ENCODE peak calls at places on chromosome 9, in ten cellular contexts. One of them, this sample, is unnamed.

GRCh38 chr9:36250079-36250478 is 8.2 kb downstream of the GNE start:
- DNase-seq in iPS DF 6.9: no peak
- DNase-seq in mammary epithelial cell: peak; percentile 57
- DNase-seq in thyroid gland: no peak
- DNase-seq in uterus: no peak
- DNase-seq in lower lobe of right lung: no peak
- DNase-seq in tibial nerve: no peak
- DNase-seq in WERI-Rb-1: no peak
- DNase-seq in HCT116: no peak
- DNase-seq in tibial artery: no peak
- DNase-seq in this sample: no peak

GRCh38 chr9:120482424-120483186 is 97.4 kb downstream of the CDK5RAP2 start:
- DNase-seq in mammary epithelial cell: no peak
- DNase-seq in tibial nerve: no peak
- DNase-seq in lower lobe of right lung: no peak
- DNase-seq in WERI-Rb-1: no peak
- DNase-seq in HCT116: no peak
- DNase-seq in uterus: no peak
- DNase-seq in iPS DF 6.9: no peak
- DNase-seq in tibial artery: no peak
- DNase-seq in thyroid gland: no peak
- DNase-seq in this sample: peak; percentile 19

GRCh38 chr9:99779277-99779676 is 42.4 kb upstream of the NR4A3 start:
- DNase-seq in iPS DF 6.9: no peak
- DNase-seq in HCT116: no peak
- DNase-seq in thyroid gland: no peak
- DNase-seq in tibial nerve: no peak
- DNase-seq in mammary epithelial cell: no peak
- DNase-seq in WERI-Rb-1: no peak
- DNase-seq in tibial artery: no peak
- DNase-seq in lower lobe of right lung: no peak
- DNase-seq in uterus: no peak
- DNase-seq in this sample: no peak

GRCh38 chr9:89364664-89365531 is 46.6 kb downstream of the SECISBP2 start:
- DNase-seq in thyroid gland: no peak
- DNase-seq in HCT116: no peak
- DNase-seq in tibial nerve: no peak
- DNase-seq in tibial artery: peak; percentile 53
- DNase-seq in lower lobe of right lung: no peak
- DNase-seq in WERI-Rb-1: peak; percentile 72
- DNase-seq in iPS DF 6.9: no peak
- DNase-seq in uterus: peak; percentile 11
- DNase-seq in mammary epithelial cell: peak; percentile 46
- DNase-seq in this sample: no peak

GRCh38 chr9:70921126-70921525 is 200.3 kb downstream of the TRPM3 start:
- DNase-seq in HCT116: no peak
- DNase-seq in uterus: no peak
- DNase-seq in WERI-Rb-1: no peak
- DNase-seq in mammary epithelial cell: peak; percentile 28
- DNase-seq in tibial nerve: no peak
- DNase-seq in lower lobe of right lung: no peak
- DNase-seq in thyroid gland: no peak
- DNase-seq in tibial artery: no peak
- DNase-seq in iPS DF 6.9: no peak
- DNase-seq in this sample: no peak

GRCh38 chr9:77945798-77946197 is 85.8 kb downstream of the GNAQ start:
- DNase-seq in iPS DF 6.9: no peak
- DNase-seq in thyroid gland: no peak
- DNase-seq in mammary epithelial cell: no peak
- DNase-seq in tibial artery: no peak
- DNase-seq in WERI-Rb-1: no peak
- DNase-seq in uterus: no peak
- DNase-seq in HCT116: no peak
- DNase-seq in lower lobe of right lung: no peak
- DNase-seq in tibial nerve: no peak
- DNase-seq in this sample: no peak

GRCh38 chr9:108474356-108474755 is 381.4 kb downstream of the ACTL7B start:
- DNase-seq in uterus: no peak
- DNase-seq in HCT116: no peak
- DNase-seq in WERI-Rb-1: no peak
- DNase-seq in tibial artery: no peak
- DNase-seq in thyroid gland: no peak
- DNase-seq in mammary epithelial cell: no peak
- DNase-seq in lower lobe of right lung: no peak
- DNase-seq in tibial nerve: no peak
- DNase-seq in iPS DF 6.9: no peak
- DNase-seq in this sample: no peak

GRCh38 chr9:130192600-130192999 is 20.4 kb downstream of the NCS1 start:
- DNase-seq in WERI-Rb-1: no peak
- DNase-seq in HCT116: no peak
- DNase-seq in tibial nerve: no peak
- DNase-seq in thyroid gland: no peak
- DNase-seq in tibial artery: no peak
- DNase-seq in uterus: no peak
- DNase-seq in lower lobe of right lung: no peak
- DNase-seq in mammary epithelial cell: no peak
- DNase-seq in iPS DF 6.9: no peak
- DNase-seq in this sample: no peak

GRCh38 chr9:70552561-70552960 is 138.1 kb upstream of the KLF9 start:
- DNase-seq in iPS DF 6.9: no peak
- DNase-seq in thyroid gland: no peak
- DNase-seq in WERI-Rb-1: no peak
- DNase-seq in uterus: no peak
- DNase-seq in tibial artery: no peak
- DNase-seq in tibial nerve: no peak
- DNase-seq in lower lobe of right lung: no peak
- DNase-seq in mammary epithelial cell: no peak
- DNase-seq in HCT116: no peak
- DNase-seq in this sample: no peak

GRCh38 chr9:12973702-12974101 is 198.9 kb downstream of the LURAP1L start:
- DNase-seq in uterus: no peak
- DNase-seq in WERI-Rb-1: no peak
- DNase-seq in lower lobe of right lung: no peak
- DNase-seq in mammary epithelial cell: peak; percentile 37
- DNase-seq in HCT116: no peak
- DNase-seq in thyroid gland: no peak
- DNase-seq in tibial artery: no peak
- DNase-seq in iPS DF 6.9: no peak
- DNase-seq in tibial nerve: no peak
- DNase-seq in this sample: peak; percentile 49

DNA sequence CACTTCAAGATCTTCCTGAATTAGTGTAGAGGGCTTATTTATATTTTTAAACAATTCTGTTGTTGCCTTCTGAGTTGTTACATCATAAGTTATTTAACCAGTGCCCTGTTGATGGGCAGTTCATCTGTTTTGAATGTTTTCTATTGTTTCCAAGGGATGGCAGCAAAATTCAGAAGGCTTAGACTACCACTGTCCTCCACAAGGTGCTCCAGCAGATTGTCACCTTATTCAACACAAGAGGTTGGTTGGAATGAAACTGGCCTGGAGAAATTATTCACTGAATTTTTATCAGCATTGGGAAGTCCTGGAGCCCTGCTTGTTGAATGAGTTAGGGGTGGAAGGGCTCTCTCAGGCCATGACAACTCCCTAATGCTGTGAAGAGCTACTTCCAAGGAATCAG is 1.3 kb upstream of the KLHL9 start:
- DNase-seq in iPS DF 6.9: no peak
- DNase-seq in thyroid gland: no peak
- DNase-seq in tibial artery: no peak
- DNase-seq in uterus: no peak
- DNase-seq in WERI-Rb-1: no peak
- DNase-seq in tibial nerve: no peak
- DNase-seq in HCT116: no peak
- DNase-seq in mammary epithelial cell: no peak
- DNase-seq in lower lobe of right lung: no peak
- DNase-seq in this sample: no peak
- H3K27me3 ChIP-seq in iPS DF 6.9: no peaks in the 10 kb centered on the region
- H3K27me3 ChIP-seq in thyroid gland: no peaks in the 10 kb centered on the region
- H3K27me3 ChIP-seq in tibial artery: no peaks in the 10 kb centered on the region
- H3K27me3 ChIP-seq in uterus: no peaks in the 10 kb centered on the region
- H3K27me3 ChIP-seq in WERI-Rb-1: no peaks in the 10 kb centered on the region
- H3K27me3 ChIP-seq in tibial nerve: no peaks in the 10 kb centered on the region
- H3K27me3 ChIP-seq in HCT116: no peaks in the 10 kb centered on the region
- H3K27me3 ChIP-seq in mammary epithelial cell: no peaks in the 10 kb centered on the region
- H3K27me3 ChIP-seq in lower lobe of right lung: no peaks in the 10 kb centered on the region
- H3K27me3 ChIP-seq in this sample: no peaks in the 10 kb centered on the region

DNA sequence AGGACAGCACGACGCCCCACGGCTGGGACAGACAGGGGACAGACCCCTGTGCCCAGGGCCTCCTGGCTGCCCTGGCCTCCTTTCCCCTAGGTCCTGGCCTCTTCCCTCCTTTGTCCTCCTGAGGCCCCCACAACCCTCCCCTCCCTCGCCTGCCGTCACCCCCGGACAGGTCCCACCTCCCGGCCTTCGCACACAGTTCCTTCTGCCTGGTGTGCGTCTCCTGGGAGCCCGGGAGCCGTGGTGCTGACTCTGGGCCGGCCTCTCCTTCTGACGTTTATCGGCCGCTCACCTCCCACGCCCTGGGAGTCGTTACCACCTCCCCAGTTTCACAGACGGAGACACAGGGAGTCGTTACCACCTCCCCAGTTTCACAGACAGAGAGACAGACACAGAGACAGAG is 25.1 kb upstream of the NOTCH1 start:
- DNase-seq in thyroid gland: no peak
- DNase-seq in tibial nerve: no peak
- DNase-seq in lower lobe of right lung: no peak
- DNase-seq in uterus: no peak
- DNase-seq in HCT116: no peak
- DNase-seq in tibial artery: no peak
- DNase-seq in iPS DF 6.9: no peak
- DNase-seq in mammary epithelial cell: no peak
- DNase-seq in WERI-Rb-1: no peak
- DNase-seq in this sample: no peak
- H3K9me3 ChIP-seq in thyroid gland: no peaks in the 10 kb centered on the region
- H3K9me3 ChIP-seq in tibial nerve: no peaks in the 10 kb centered on the region
- H3K9me3 ChIP-seq in lower lobe of right lung: no peaks in the 10 kb centered on the region
- H3K9me3 ChIP-seq in uterus: no peaks in the 10 kb centered on the region
- H3K9me3 ChIP-seq in HCT116: no peaks in the 10 kb centered on the region
- H3K9me3 ChIP-seq in tibial artery: no peaks in the 10 kb centered on the region
- H3K9me3 ChIP-seq in iPS DF 6.9: no peaks in the 10 kb centered on the region
- H3K9me3 ChIP-seq in mammary epithelial cell: no peaks in the 10 kb centered on the region
- H3K9me3 ChIP-seq in WERI-Rb-1: no peaks in the 10 kb centered on the region
- H3K9me3 ChIP-seq in this sample: no peaks in the 10 kb centered on the region

GRCh38 chr9:92890761-92891160 is 12.9 kb upstream of the ZNF484 start:
- DNase-seq in lower lobe of right lung: no peak
- DNase-seq in thyroid gland: no peak
- DNase-seq in mammary epithelial cell: no peak
- DNase-seq in iPS DF 6.9: no peak
- DNase-seq in uterus: no peak
- DNase-seq in HCT116: no peak
- DNase-seq in tibial nerve: no peak
- DNase-seq in tibial artery: no peak
- DNase-seq in WERI-Rb-1: no peak
- DNase-seq in this sample: no peak

GRCh38 chr9:92882276-92882675 is 4.4 kb upstream of the ZNF484 start:
- DNase-seq in HCT116: no peak
- DNase-seq in uterus: no peak
- DNase-seq in tibial artery: peak; percentile 38
- DNase-seq in mammary epithelial cell: no peak
- DNase-seq in thyroid gland: no peak
- DNase-seq in lower lobe of right lung: no peak
- DNase-seq in WERI-Rb-1: no peak
- DNase-seq in iPS DF 6.9: no peak
- DNase-seq in tibial nerve: no peak
- DNase-seq in this sample: no peak

GRCh38 chr9:92887880-92888338 is 10.1 kb upstream of the ZNF484 start:
- DNase-seq in thyroid gland: peak; percentile 74
- DNase-seq in lower lobe of right lung: no peak
- DNase-seq in uterus: no peak
- DNase-seq in tibial artery: peak; percentile 28
- DNase-seq in tibial nerve: no peak
- DNase-seq in HCT116: no peak
- DNase-seq in WERI-Rb-1: no peak
- DNase-seq in mammary epithelial cell: no peak
- DNase-seq in iPS DF 6.9: no peak
- DNase-seq in this sample: no peak
- H3K27me3 ChIP-seq in thyroid gland: no peaks in the 10 kb centered on the region
- H3K27me3 ChIP-seq in lower lobe of right lung: no peaks in the 10 kb centered on the region
- H3K27me3 ChIP-seq in uterus: no peaks in the 10 kb centered on the region
- H3K27me3 ChIP-seq in tibial artery: peaks cover 7% of the 10 kb centered on the region
- H3K27me3 ChIP-seq in tibial nerve: no peaks in the 10 kb centered on the region
- H3K27me3 ChIP-seq in HCT116: no peaks in the 10 kb centered on the region
- H3K27me3 ChIP-seq in WERI-Rb-1: no peaks in the 10 kb centered on the region
- H3K27me3 ChIP-seq in mammary epithelial cell: peaks cover 2% of the 10 kb centered on the region
- H3K27me3 ChIP-seq in iPS DF 6.9: no peaks in the 10 kb centered on the region
- H3K27me3 ChIP-seq in this sample: no peaks in the 10 kb centered on the region

GRCh38 chr9:94627287-94627686 is 12.0 kb downstream of the FBP1 start:
- DNase-seq in uterus: no peak
- DNase-seq in WERI-Rb-1: no peak
- DNase-seq in iPS DF 6.9: no peak
- DNase-seq in tibial artery: no peak
- DNase-seq in mammary epithelial cell: no peak
- DNase-seq in thyroid gland: no peak
- DNase-seq in lower lobe of right lung: no peak
- DNase-seq in tibial nerve: no peak
- DNase-seq in HCT116: no peak
- DNase-seq in this sample: no peak

GRCh38 chr9:94632736-94633135 is 6.6 kb downstream of the FBP1 start:
- DNase-seq in HCT116: no peak
- DNase-seq in uterus: no peak
- DNase-seq in WERI-Rb-1: no peak
- DNase-seq in iPS DF 6.9: no peak
- DNase-seq in thyroid gland: no peak
- DNase-seq in lower lobe of right lung: no peak
- DNase-seq in tibial artery: no peak
- DNase-seq in tibial nerve: no peak
- DNase-seq in mammary epithelial cell: no peak
- DNase-seq in this sample: peak; percentile 81

GRCh38 chr9:94630281-94630680 is 9.0 kb downstream of the FBP1 start:
- DNase-seq in lower lobe of right lung: no peak
- DNase-seq in HCT116: no peak
- DNase-seq in tibial nerve: no peak
- DNase-seq in tibial artery: no peak
- DNase-seq in iPS DF 6.9: no peak
- DNase-seq in uterus: no peak
- DNase-seq in WERI-Rb-1: no peak
- DNase-seq in mammary epithelial cell: no peak
- DNase-seq in thyroid gland: no peak
- DNase-seq in this sample: no peak

GRCh38 chr9:94630833-94631232 is 8.5 kb downstream of the FBP1 start:
- DNase-seq in uterus: no peak
- DNase-seq in tibial artery: no peak
- DNase-seq in HCT116: no peak
- DNase-seq in iPS DF 6.9: no peak
- DNase-seq in lower lobe of right lung: no peak
- DNase-seq in WERI-Rb-1: no peak
- DNase-seq in thyroid gland: peak; percentile 33
- DNase-seq in mammary epithelial cell: peak; percentile 18
- DNase-seq in tibial nerve: no peak
- DNase-seq in this sample: no peak

DNA sequence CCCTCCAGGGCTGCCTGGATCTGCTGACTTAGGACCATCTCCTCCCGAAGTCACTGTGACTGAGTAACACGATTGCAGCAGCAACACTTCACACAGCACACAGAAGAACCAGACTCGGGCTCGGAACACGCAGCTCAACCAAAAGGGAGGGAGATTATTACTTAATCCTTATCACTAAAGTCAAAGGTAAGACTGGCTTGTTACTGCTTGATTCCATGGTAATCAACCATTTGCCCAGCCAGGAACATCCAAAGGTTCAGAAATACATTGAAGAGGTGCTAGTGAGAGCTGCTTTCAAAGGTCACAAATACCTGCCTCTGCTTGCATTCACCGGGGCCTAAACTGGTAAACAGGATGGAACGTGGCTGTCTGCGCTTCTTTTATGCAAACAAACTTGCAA is 7.7 kb downstream of the FBP1 start:
- DNase-seq in mammary epithelial cell: no peak
- DNase-seq in WERI-Rb-1: no peak
- DNase-seq in thyroid gland: no peak
- DNase-seq in lower lobe of right lung: no peak
- DNase-seq in HCT116: no peak
- DNase-seq in uterus: no peak
- DNase-seq in tibial artery: no peak
- DNase-seq in tibial nerve: no peak
- DNase-seq in iPS DF 6.9: no peak
- DNase-seq in this sample: no peak
- H3K9me3 ChIP-seq in mammary epithelial cell: no peaks in the 10 kb centered on the region
- H3K9me3 ChIP-seq in WERI-Rb-1: no peaks in the 10 kb centered on the region
- H3K9me3 ChIP-seq in thyroid gland: no peaks in the 10 kb centered on the region
- H3K9me3 ChIP-seq in lower lobe of right lung: no peaks in the 10 kb centered on the region
- H3K9me3 ChIP-seq in HCT116: no peaks in the 10 kb centered on the region
- H3K9me3 ChIP-seq in uterus: no peaks in the 10 kb centered on the region
- H3K9me3 ChIP-seq in tibial artery: no peaks in the 10 kb centered on the region
- H3K9me3 ChIP-seq in tibial nerve: no peaks in the 10 kb centered on the region
- H3K9me3 ChIP-seq in iPS DF 6.9: no peaks in the 10 kb centered on the region
- H3K9me3 ChIP-seq in this sample: no peaks in the 10 kb centered on the region